ENCODE peak calls at places on chromosomes 1 and 21, in five cellular contexts. One of them, this sample, is unnamed.
A peak's percentile ranks its signal among the peaks of the same experiment; 100 is the strongest.

GRCh38 chr1:210248341-210248740 is 15.7 kb downstream of the SERTAD4 start:
- DNase-seq in foreskin fibroblast: peak; percentile 51
- DNase-seq in DMS153: no peak
- DNase-seq in stimulated activated naive CD4-positive, alpha-beta T cell: no peak
- DNase-seq in activated T-cell treated with anti-CD3 and anti-CD28 coated beads for 1 hour: no peak
- DNase-seq in this sample: no peak

GRCh38 chr1:204648576-204648975 is 37.0 kb downstream of the LRRN2 start:
- DNase-seq in foreskin fibroblast: no peak
- DNase-seq in DMS153: no peak
- DNase-seq in stimulated activated naive CD4-positive, alpha-beta T cell: no peak
- DNase-seq in activated T-cell treated with anti-CD3 and anti-CD28 coated beads for 1 hour: no peak
- DNase-seq in this sample: no peak

GRCh38 chr1:17558541-17558940 is 19.0 kb downstream of the ARHGEF10L start:
- DNase-seq in foreskin fibroblast: peak; percentile 35
- DNase-seq in DMS153: no peak
- DNase-seq in stimulated activated naive CD4-positive, alpha-beta T cell: no peak
- DNase-seq in activated T-cell treated with anti-CD3 and anti-CD28 coated beads for 1 hour: no peak
- DNase-seq in this sample: no peak

GRCh38 chr1:204703826-204704612 is 18.5 kb upstream of the LRRN2 start:
- DNase-seq in foreskin fibroblast: no peak
- DNase-seq in DMS153: no peak
- DNase-seq in stimulated activated naive CD4-positive, alpha-beta T cell: no peak
- DNase-seq in activated T-cell treated with anti-CD3 and anti-CD28 coated beads for 1 hour: no peak
- DNase-seq in this sample: no peak

GRCh38 chr1:177871633-177872562 is 98.0 kb downstream of the SEC16B start:
- DNase-seq in foreskin fibroblast: no peak
- DNase-seq in DMS153: peak; percentile 75
- DNase-seq in stimulated activated naive CD4-positive, alpha-beta T cell: no peak
- DNase-seq in activated T-cell treated with anti-CD3 and anti-CD28 coated beads for 1 hour: no peak
- DNase-seq in this sample: no peak

GRCh38 chr21:44049182-44049581 is 37.1 kb downstream of the TRAPPC10 start:
- DNase-seq in foreskin fibroblast: no peak
- DNase-seq in DMS153: no peak
- DNase-seq in stimulated activated naive CD4-positive, alpha-beta T cell: no peak
- DNase-seq in activated T-cell treated with anti-CD3 and anti-CD28 coated beads for 1 hour: no peak
- DNase-seq in this sample: no peak

GRCh38 chr1:206723500-206724472 is 39.1 kb downstream of the MAPKAPK2 start:
- DNase-seq in foreskin fibroblast: peak; percentile 65
- DNase-seq in DMS153: no peak
- DNase-seq in stimulated activated naive CD4-positive, alpha-beta T cell: no peak
- DNase-seq in activated T-cell treated with anti-CD3 and anti-CD28 coated beads for 1 hour: no peak
- DNase-seq in this sample: no peak

GRCh38 chr1:203306970-203307541 is 1.7 kb downstream of the BTG2 start:
- DNase-seq in foreskin fibroblast: no peak
- DNase-seq in DMS153: no peak
- DNase-seq in stimulated activated naive CD4-positive, alpha-beta T cell: peak; percentile 40
- DNase-seq in activated T-cell treated with anti-CD3 and anti-CD28 coated beads for 1 hour: no peak
- DNase-seq in this sample: no peak

GRCh38 chr21:25997788-25998611 is 172.6 kb downstream of the APP start:
- DNase-seq in foreskin fibroblast: no peak
- DNase-seq in DMS153: peak; percentile 98
- DNase-seq in stimulated activated naive CD4-positive, alpha-beta T cell: no peak
- DNase-seq in activated T-cell treated with anti-CD3 and anti-CD28 coated beads for 1 hour: no peak
- DNase-seq in this sample: peak; percentile 91

GRCh38 chr1:53316058-53316741 is 11.7 kb downstream of the LRP8 start:
- DNase-seq in foreskin fibroblast: peak; percentile 45
- DNase-seq in DMS153: peak; percentile 13
- DNase-seq in stimulated activated naive CD4-positive, alpha-beta T cell: no peak
- DNase-seq in activated T-cell treated with anti-CD3 and anti-CD28 coated beads for 1 hour: no peak
- DNase-seq in this sample: no peak

GRCh38 chr1:87129038-87129437 is 199.6 kb upstream of the LMO4 start:
- DNase-seq in foreskin fibroblast: no peak
- DNase-seq in DMS153: no peak
- DNase-seq in stimulated activated naive CD4-positive, alpha-beta T cell: no peak
- DNase-seq in activated T-cell treated with anti-CD3 and anti-CD28 coated beads for 1 hour: no peak
- DNase-seq in this sample: no peak

GRCh38 chr1:63326106-63326472 is 3.7 kb downstream of the FOXD3 start:
- DNase-seq in foreskin fibroblast: peak; percentile 6
- DNase-seq in DMS153: no peak
- DNase-seq in stimulated activated naive CD4-positive, alpha-beta T cell: no peak
- DNase-seq in activated T-cell treated with anti-CD3 and anti-CD28 coated beads for 1 hour: no peak
- DNase-seq in this sample: no peak

GRCh38 chr1:40625076-40625475 is 40.4 kb downstream of the RIMS3 start:
- DNase-seq in foreskin fibroblast: peak; percentile 35
- DNase-seq in DMS153: peak; percentile 59
- DNase-seq in stimulated activated naive CD4-positive, alpha-beta T cell: no peak
- DNase-seq in activated T-cell treated with anti-CD3 and anti-CD28 coated beads for 1 hour: no peak
- DNase-seq in this sample: no peak

GRCh38 chr1:19222573-19222972 is 12.5 kb upstream of the UBR4 start:
- DNase-seq in foreskin fibroblast: no peak
- DNase-seq in DMS153: no peak
- DNase-seq in stimulated activated naive CD4-positive, alpha-beta T cell: no peak
- DNase-seq in activated T-cell treated with anti-CD3 and anti-CD28 coated beads for 1 hour: no peak
- DNase-seq in this sample: no peak

GRCh38 chr1:198121058-198121829 is 35.6 kb upstream of the NEK7 start:
- DNase-seq in foreskin fibroblast: peak; percentile 92
- DNase-seq in DMS153: no peak
- DNase-seq in stimulated activated naive CD4-positive, alpha-beta T cell: no peak
- DNase-seq in activated T-cell treated with anti-CD3 and anti-CD28 coated beads for 1 hour: no peak
- DNase-seq in this sample: no peak

GRCh38 chr1:30747028-30748008 is 10.3 kb downstream of the LAPTM5 start:
- DNase-seq in foreskin fibroblast: no peak
- DNase-seq in DMS153: no peak
- DNase-seq in stimulated activated naive CD4-positive, alpha-beta T cell: no peak
- DNase-seq in activated T-cell treated with anti-CD3 and anti-CD28 coated beads for 1 hour: no peak
- DNase-seq in this sample: no peak

GRCh38 chr1:223788746-223789415 is 56.9 kb downstream of the TP53BP2 start:
- DNase-seq in foreskin fibroblast: no peak
- DNase-seq in DMS153: no peak
- DNase-seq in stimulated activated naive CD4-positive, alpha-beta T cell: no peak
- DNase-seq in activated T-cell treated with anti-CD3 and anti-CD28 coated beads for 1 hour: no peak
- DNase-seq in this sample: no peak

GRCh38 chr1:165699577-165699976 is 1.2 kb upstream of the ALDH9A1 start:
- DNase-seq in foreskin fibroblast: no peak
- DNase-seq in DMS153: no peak
- DNase-seq in stimulated activated naive CD4-positive, alpha-beta T cell: no peak
- DNase-seq in activated T-cell treated with anti-CD3 and anti-CD28 coated beads for 1 hour: no peak
- DNase-seq in this sample: no peak

GRCh38 chr1:247294282-247294681 is 37.4 kb downstream of the ZNF496 start:
- DNase-seq in foreskin fibroblast: peak; percentile 80
- DNase-seq in DMS153: no peak
- DNase-seq in stimulated activated naive CD4-positive, alpha-beta T cell: no peak
- DNase-seq in activated T-cell treated with anti-CD3 and anti-CD28 coated beads for 1 hour: no peak
- DNase-seq in this sample: no peak

GRCh38 chr1:203442821-203443220 is 32.8 kb upstream of the PRELP start:
- DNase-seq in foreskin fibroblast: peak; percentile 56
- DNase-seq in DMS153: no peak
- DNase-seq in stimulated activated naive CD4-positive, alpha-beta T cell: no peak
- DNase-seq in activated T-cell treated with anti-CD3 and anti-CD28 coated beads for 1 hour: no peak
- DNase-seq in this sample: no peak

GRCh38 chr1:162670928-162671663 is 38.8 kb downstream of the DDR2 start:
- DNase-seq in foreskin fibroblast: peak; percentile 93
- DNase-seq in DMS153: no peak
- DNase-seq in stimulated activated naive CD4-positive, alpha-beta T cell: no peak
- DNase-seq in activated T-cell treated with anti-CD3 and anti-CD28 coated beads for 1 hour: no peak
- DNase-seq in this sample: no peak